ENCODE peak calls at places on chromosome 5, in ten cellular contexts. K, V, T, G, A, C, S, O, D and W are unnamed samples.

GRCh38 chr5:82749453-82749852 is 327.7 kb downstream of the TMEM167A start:
- DNase-seq in O (no peak), K (no peak), D (no peak), S (peak; percentile 15), C (no peak), A (no peak), T (no peak), V (no peak), G (no peak), W (peak; percentile 7)

GRCh38 chr5:21823588-21823987 is 1029.6 kb downstream of the CDH12 start:
- DNase-seq in O (no peak), V (no peak), A (no peak), K (no peak), C (no peak), S (no peak), G (no peak), T (no peak), D (no peak), W (no peak)

GRCh38 chr5:136249678-136250266 is 56.8 kb upstream of the SMIM32 start:
- DNase-seq in G (no peak), T (peak; percentile 42), S (peak; percentile 82), A (peak; percentile 74), C (peak; percentile 31), D (peak; percentile 76), K (peak; percentile 27), V (peak; percentile 33), O (peak; percentile 49), W (peak; percentile 67)

GRCh38 chr5:170131235-170131634 is 25.5 kb downstream of the FOXI1 start:
- DNase-seq in O (no peak), A (no peak), C (no peak), V (no peak), S (no peak), K (no peak), D (no peak), T (no peak), G (no peak), W (no peak)

GRCh38 chr5:109161914-109162683 is 247.7 kb downstream of the PJA2 start:
- DNase-seq in D (no peak), O (peak; percentile 16), C (no peak), V (no peak), A (peak; percentile 31), T (peak; percentile 5), K (no peak), S (peak; percentile 61), G (no peak), W (peak; percentile 3)

GRCh38 chr5:135996611-135997010 is 32.2 kb upstream of the TGFBI start:
- DNase-seq in T (no peak), S (no peak), G (no peak), D (no peak), A (peak; percentile 61), O (no peak), K (no peak), V (no peak), C (no peak), W (peak; percentile 60)

GRCh38 chr5:68953151-68953884 is 140.5 kb upstream of the SLC30A5 start:
- DNase-seq in T (peak; percentile 35), C (no peak), A (peak; percentile 84), O (no peak), V (no peak), K (no peak), D (no peak), S (no peak), G (no peak), W (no peak)

GRCh38 chr5:168611163-168611562 is 32.0 kb upstream of the PANK3 start:
- DNase-seq in C (no peak), D (no peak), K (no peak), O (no peak), G (no peak), T (no peak), V (no peak), A (peak; percentile 20), S (peak; percentile 59), W (no peak)

GRCh38 chr5:73485715-73486114 is 12.5 kb upstream of the BTF3 start:
- DNase-seq in A (no peak), D (no peak), G (no peak), C (no peak), K (no peak), S (peak; percentile 33), V (no peak), O (no peak), T (no peak), W (no peak)

GRCh38 chr5:112917453-112918005 is 4.5 kb downstream of the REEP5 start:
- DNase-seq in K (no peak), D (no peak), S (no peak), O (peak; percentile 45), C (no peak), G (no peak), T (no peak), A (peak; percentile 55), V (no peak), W (no peak)

GRCh38 chr5:115417076-115417475 is 120.6 kb upstream of the CCDC112 start:
- DNase-seq in D (no peak), G (no peak), O (no peak), K (no peak), S (no peak), C (no peak), V (no peak), T (no peak), A (no peak), W (no peak)

GRCh38 chr5:60945760-60946253 is 802 bp downstream of the NDUFAF2 start:
- DNase-seq in D (no peak), O (no peak), C (peak; percentile 60), A (peak; percentile 56), S (peak; percentile 74), K (peak; percentile 12), V (peak; percentile 14), G (peak; percentile 66), T (no peak), W (peak; percentile 75)

DNA sequence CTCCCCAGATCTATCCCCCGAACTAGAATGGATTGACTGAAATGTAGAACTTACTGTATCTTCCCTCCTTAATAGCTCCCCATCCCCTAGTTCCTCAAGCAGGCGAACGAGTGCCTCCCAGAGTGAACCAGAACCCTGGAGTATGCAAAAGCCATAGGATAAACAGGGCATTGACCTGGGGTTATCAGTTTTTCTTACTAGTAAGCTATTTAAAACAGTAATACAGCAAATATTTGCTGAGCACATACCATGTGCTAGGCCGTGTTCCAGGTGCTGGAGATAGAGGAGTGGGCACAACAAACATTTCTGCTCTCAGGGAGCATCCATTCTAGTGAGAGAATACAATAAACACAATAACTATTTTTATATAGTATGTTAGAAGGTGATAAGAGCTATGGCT is 1.8 kb downstream of the SKP2 start:
- DNase-seq in K (no peak), O (no peak), A (no peak), T (no peak), V (no peak), G (no peak), C (no peak), D (no peak), S (no peak), W (no peak)
- H3K4me3 ChIP-seq in K (no peak overlapping the region), O (no peak overlapping the region), A (peak overlapping the region; percentile 87), T (no peak overlapping the region), V (no peak overlapping the region), G (no peak overlapping the region), C (no peak overlapping the region), D (no peak overlapping the region), S (peak overlapping the region; percentile 88), W (peak overlapping the region; percentile 96)

GRCh38 chr5:140881889-140882590 is at the start of gene PCDHA13:
- DNase-seq in V (no peak), A (no peak), O (no peak), G (no peak), S (peak; percentile 0), K (no peak), T (no peak), C (no peak), D (peak; percentile 59), W (no peak)
- H3K4me3 ChIP-seq in V (no peak within 1 kb of the TSS), A (no peak within 1 kb of the TSS), O (no peak within 1 kb of the TSS), G (no peak within 1 kb of the TSS), S (peak within 1 kb of the TSS; percentile 48), K (no peak within 1 kb of the TSS), T (no peak within 1 kb of the TSS), C (no peak within 1 kb of the TSS), D (peak within 1 kb of the TSS; percentile 37), W (no peak within 1 kb of the TSS)

GRCh38 chr5:79080804-79081203 is 11.2 kb downstream of the BHMT2 start:
- DNase-seq in S (no peak), K (no peak), O (no peak), G (no peak), D (no peak), T (no peak), V (no peak), C (no peak), A (no peak), W (no peak)

GRCh38 chr5:79074641-79075040 is 5.1 kb downstream of the BHMT2 start:
- DNase-seq in S (peak; percentile 4), G (no peak), O (no peak), V (no peak), A (peak; percentile 55), D (no peak), K (no peak), T (peak; percentile 18), C (no peak), W (peak; percentile 34)

GRCh38 chr5:79076819-79077218 is 7.3 kb downstream of the BHMT2 start:
- DNase-seq in D (no peak), V (no peak), A (peak; percentile 3), C (no peak), S (no peak), T (no peak), G (no peak), O (no peak), K (no peak), W (no peak)

GRCh38 chr5:79077680-79078365 is 8.3 kb downstream of the BHMT2 start:
- DNase-seq in A (peak; percentile 3), S (no peak), D (no peak), T (no peak), C (no peak), V (no peak), O (no peak), G (no peak), K (no peak), W (no peak)

GRCh38 chr5:79075646-79076426 is 6.3 kb downstream of the BHMT2 start:
- DNase-seq in T (no peak), A (peak; percentile 16), D (no peak), G (no peak), V (peak; percentile 11), K (no peak), C (no peak), S (no peak), O (no peak), W (peak; percentile 50)
- H3K4me3 ChIP-seq in T (no peak overlapping the region), A (no peak overlapping the region), D (no peak overlapping the region), G (no peak overlapping the region), V (no peak overlapping the region), K (no peak overlapping the region), C (no peak overlapping the region), S (no peak overlapping the region), O (no peak overlapping the region), W (no peak overlapping the region)

DNA sequence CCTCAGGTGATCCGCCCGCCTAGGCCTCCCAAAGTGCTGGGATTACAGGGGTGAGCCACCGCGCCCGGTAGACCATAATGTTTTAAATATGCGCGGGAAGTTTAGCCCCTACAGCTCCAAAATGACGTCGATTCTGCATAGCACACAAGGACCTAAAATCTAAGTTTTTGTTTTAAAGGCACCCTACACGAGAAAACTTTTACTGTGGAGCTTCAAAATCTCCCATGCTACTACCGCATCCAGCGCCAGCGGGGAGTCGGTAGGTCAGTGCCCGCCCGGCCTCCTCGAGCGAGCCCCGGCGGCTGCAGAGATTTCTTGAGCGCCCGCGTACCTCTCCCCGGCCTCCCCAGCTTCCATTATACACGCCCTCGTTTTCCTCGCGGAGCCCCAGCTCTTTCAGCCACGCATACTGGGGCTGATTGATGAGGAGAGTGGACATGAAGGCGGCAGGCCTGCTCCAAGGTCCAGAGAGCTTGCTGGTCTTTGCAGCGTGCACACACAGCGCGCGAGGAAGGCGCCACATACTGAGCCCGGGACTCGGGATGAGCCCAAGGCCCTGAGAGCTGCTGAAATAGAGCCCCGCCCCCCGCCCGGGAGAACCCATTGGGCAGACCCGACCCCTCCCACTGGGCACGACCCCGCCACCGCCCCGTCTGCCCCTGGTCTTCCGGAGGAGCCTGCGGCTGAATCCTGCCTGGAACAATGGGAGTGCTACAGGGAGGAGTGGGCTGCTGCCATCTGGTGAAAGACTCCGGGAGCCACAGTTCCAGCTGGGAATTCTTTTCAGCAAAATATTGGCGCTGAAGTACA is at the start of gene ALDH7A1:
- DNase-seq in D (peak; percentile 91), O (peak; percentile 66), T (peak; percentile 69), A (peak; percentile 91), K (peak; percentile 95), G (peak; percentile 93), V (peak; percentile 94), C (peak; percentile 94), S (peak; percentile 94), W (peak; percentile 93)
- H3K4me3 ChIP-seq in D (peak within 1 kb of the TSS; percentile 75), O (peak within 1 kb of the TSS; percentile 51), T (peak within 1 kb of the TSS; percentile 58), A (peak within 1 kb of the TSS; percentile 79), K (peak within 1 kb of the TSS; percentile 72), G (peak within 1 kb of the TSS; percentile 64), V (peak within 1 kb of the TSS; percentile 70), C (peak within 1 kb of the TSS; percentile 48), S (peak within 1 kb of the TSS; percentile 86), W (peak within 1 kb of the TSS; percentile 64)